ENCODE peak calls at places on chromosomes 6 and 20, in seven cellular contexts. H is GM12878, G is HCT116, J is K562, Y is H1, E is SK-N-SH, O is HepG2. V is an unnamed sample. For H3K4me1, the result is how much of the 10 kb centered on the place peaks cover.

GRCh38 chr6:119445666-119446622 is 96.4 kb upstream of the MAN1A1 start:
- DNase-seq in H (no peak), G (no peak), J (peak), Y (no peak), E (no peak), O (no peak), V (no peak)

GRCh38 chr6:126531840-126532239 is 191.9 kb downstream of the CENPW start:
- DNase-seq in H (peak), G (no peak), J (no peak), Y (no peak), E (no peak), O (no peak), V (no peak)

GRCh38 chr6:5782783-5783567 is 223.8 kb downstream of the NRN1 start:
- DNase-seq in H (no peak), G (no peak), J (no peak), Y (no peak), E (peak), O (peak), V (no peak)

GRCh38 chr6:54283877-54284860 is 24.1 kb upstream of the TINAG start:
- DNase-seq in H (no peak), G (no peak), J (no peak), Y (no peak), E (no peak), O (no peak), V (no peak)

GRCh38 chr6:43970913-43971775 is 156.1 kb downstream of the MRPL14 start:
- DNase-seq in H (no peak), G (no peak), J (peak), Y (no peak), E (no peak), O (no peak), V (no peak)

GRCh38 chr6:134295953-134296553 is 21.9 kb downstream of the SGK1 start:
- DNase-seq in H (no peak), G (peak), J (peak), Y (no peak), E (no peak), O (peak), V (no peak)

GRCh38 chr6:17212541-17213371 is 68.4 kb upstream of the RBM24 start:
- DNase-seq in H (no peak), G (no peak), J (no peak), Y (no peak), E (no peak), O (no peak), V (no peak)

GRCh38 chr20:10463622-10464021 is 28.5 kb downstream of the SLX4IP start:
- DNase-seq in H (no peak), G (no peak), J (no peak), Y (no peak), E (no peak), O (peak), V (no peak)

GRCh38 chr6:125888989-125889656 is 67.4 kb upstream of the HINT3 start:
- DNase-seq in H (no peak), G (peak), J (peak), Y (no peak), E (no peak), O (peak), V (peak)

GRCh38 chr6:41877051-41877680 is 18.0 kb downstream of the USP49 start:
- DNase-seq in H (no peak), G (no peak), J (no peak), Y (no peak), E (no peak), O (peak), V (no peak)

GRCh38 chr20:56928007-56928406 is 298.9 kb downstream of the TFAP2C start:
- DNase-seq in H (no peak), G (no peak), J (no peak), Y (no peak), E (no peak), O (no peak), V (no peak)

GRCh38 chr6:95614094-95614493 is 36.8 kb downstream of the MANEA start:
- DNase-seq in H (no peak), G (no peak), J (no peak), Y (no peak), E (no peak), O (no peak), V (no peak)

GRCh38 chr6:85464260-85464644 is 14.4 kb downstream of the NT5E start:
- DNase-seq in H (no peak), G (peak), J (no peak), Y (no peak), E (no peak), O (no peak), V (no peak)

GRCh38 chr6:42599558-42599957 is 35.7 kb downstream of the UBR2 start:
- DNase-seq in H (no peak), G (no peak), J (no peak), Y (no peak), E (no peak), O (no peak), V (no peak)

GRCh38 chr6:71584712-71585436 is 296.3 kb downstream of the OGFRL1 start:
- DNase-seq in H (no peak), G (no peak), J (no peak), Y (no peak), E (no peak), O (no peak), V (no peak)

DNA sequence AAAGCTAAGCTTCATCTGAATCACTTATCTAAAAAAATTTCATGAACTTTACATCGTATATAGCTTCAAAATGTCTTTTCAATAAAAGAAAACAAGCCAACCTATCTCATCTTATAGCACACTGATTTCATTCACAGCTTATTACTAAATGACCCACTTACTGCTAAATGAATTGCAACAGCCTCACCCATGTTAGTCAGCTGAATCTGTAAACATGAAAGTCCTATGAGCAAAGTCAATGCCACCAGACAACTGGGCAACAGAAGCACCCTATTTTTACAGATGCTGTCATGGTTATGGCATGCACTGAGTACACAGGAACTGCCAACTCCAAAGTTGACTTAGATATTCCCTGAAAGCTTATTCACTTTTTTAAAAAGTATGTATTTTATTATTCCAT is 41.2 kb upstream of the DST start:
- DNase-seq in H (no peak), G (no peak), J (no peak), Y (no peak), E (no peak), O (peak), V (no peak)
- H3K4me3 ChIP-seq in H (no peak), G (no peak), J (no peak), Y (no peak), E (no peak), O (no peak), V (no peak)

DNA sequence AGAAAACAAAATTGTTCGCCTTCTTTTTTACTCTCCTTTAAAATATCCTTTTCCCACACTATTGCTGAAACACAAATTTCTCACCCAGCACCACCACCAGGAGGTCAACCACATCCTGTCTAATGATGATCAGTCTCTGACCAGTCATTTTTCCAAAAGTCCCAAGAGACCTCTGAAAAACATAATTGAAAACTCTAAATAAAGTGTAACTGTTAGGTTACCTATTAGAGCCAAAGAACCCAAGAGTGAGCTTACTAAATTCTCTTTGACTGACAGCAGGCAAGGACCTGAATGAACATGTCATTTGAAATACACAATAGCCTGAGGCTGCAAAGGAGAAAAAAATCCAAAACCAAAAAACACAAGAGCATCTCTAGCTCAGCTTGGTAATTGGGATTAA is 735.4 kb downstream of the CBLN4 start:
- DNase-seq in H (no peak), G (no peak), J (no peak), Y (no peak), E (no peak), O (no peak), V (no peak)
- TF ChIP-seq YY1 in H (no peak), G (no peak), J (no peak), Y (no peak), E (no peak), O (no peak), V (no peak)

GRCh38 chr6:90289902-90290301 is 6.7 kb downstream of the BACH2 start:
- DNase-seq in H (no peak), G (no peak), J (no peak), Y (no peak), E (no peak), O (no peak), V (no peak)

GRCh38 chr6:90286884-90287488 is 9.7 kb downstream of the BACH2 start:
- DNase-seq in H (no peak), G (peak), J (peak), Y (peak), E (peak), O (peak), V (peak)

GRCh38 chr6:90290991-90291390 is 5.7 kb downstream of the BACH2 start:
- DNase-seq in H (no peak), G (no peak), J (no peak), Y (no peak), E (no peak), O (no peak), V (no peak)

GRCh38 chr6:90285611-90286381 is 10.8 kb downstream of the BACH2 start:
- DNase-seq in H (peak), G (peak), J (peak), Y (no peak), E (peak), O (peak), V (no peak)

GRCh38 chr6:90288404-90288803 is 8.2 kb downstream of the BACH2 start:
- DNase-seq in H (no peak), G (no peak), J (no peak), Y (no peak), E (no peak), O (no peak), V (no peak)
- H3K4me1 ChIP-seq in H (under half), G (under half), J (under half), Y (under half), E (under half), O (under half), V (under half)

DNA sequence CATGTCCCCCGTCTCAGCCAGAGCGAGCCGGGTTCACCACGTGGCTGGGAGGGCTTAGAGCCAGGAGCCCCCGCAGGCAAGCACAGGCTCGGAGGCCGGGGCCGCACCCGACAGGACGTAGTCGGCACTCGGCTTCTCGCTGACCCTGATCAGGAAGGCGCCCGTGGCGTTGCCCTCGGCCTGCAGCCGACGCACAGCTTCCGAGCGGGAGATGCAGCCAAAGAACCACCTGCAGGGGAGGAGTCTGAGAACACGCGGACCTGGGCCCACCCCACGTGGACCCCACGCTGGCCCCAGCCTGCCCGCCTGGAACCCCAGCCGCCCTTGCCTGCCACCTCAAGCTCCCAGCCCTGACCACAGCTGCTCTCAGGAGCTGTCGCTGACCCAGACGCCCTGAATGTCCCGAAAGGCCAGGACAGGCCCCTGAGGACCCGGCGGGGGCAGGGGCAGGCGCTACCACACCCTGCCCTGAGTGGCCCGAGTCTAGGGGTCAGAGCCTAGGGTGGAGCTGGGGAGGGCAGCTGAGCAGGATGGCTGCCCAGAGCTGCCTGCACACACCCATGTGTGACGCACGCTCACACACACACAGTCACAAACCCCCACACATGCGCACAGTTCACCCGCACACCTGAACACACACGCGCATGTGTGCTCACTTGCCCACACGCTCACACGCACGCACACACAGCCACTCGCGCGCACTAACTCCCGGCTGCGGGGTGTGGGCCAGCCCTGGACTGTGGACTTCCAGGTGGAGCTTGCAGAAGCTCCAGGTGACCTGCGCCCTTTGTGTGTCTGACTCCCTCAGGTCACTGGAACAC is 2.1 kb downstream of the PTK6 start:
- DNase-seq in H (no peak), G (no peak), J (no peak), Y (no peak), E (no peak), O (no peak), V (no peak)
- H3K4me3 ChIP-seq in H (no peak), G (no peak), J (no peak), Y (no peak), E (no peak), O (peak), V (no peak)

DNA sequence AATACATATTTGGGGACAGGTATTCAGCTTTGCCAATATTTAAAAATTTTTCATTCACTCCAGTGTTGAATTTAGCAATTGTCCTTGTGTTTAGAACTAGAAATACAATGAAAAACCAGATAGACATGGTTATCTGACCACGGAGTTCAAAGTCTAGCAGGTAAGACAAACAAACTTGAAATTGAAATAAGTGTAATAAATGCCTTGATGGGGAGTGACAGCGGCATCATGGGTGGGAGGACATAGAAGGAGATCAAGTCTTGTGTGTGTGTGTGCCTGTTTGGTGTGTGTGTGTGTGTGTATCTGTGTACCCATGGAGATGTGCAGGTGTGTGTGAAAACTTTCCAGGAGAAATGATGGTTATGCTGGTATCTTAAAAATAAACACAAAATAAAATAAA is 750.0 kb upstream of the CITED2 start:
- DNase-seq in H (no peak), G (no peak), J (no peak), Y (no peak), E (no peak), O (peak), V (no peak)
- TF ChIP-seq YY1 in H (no peak), G (no peak), J (no peak), Y (no peak), E (no peak), O (no peak), V (no peak)

GRCh38 chr6:69220293-69220847 is 576.4 kb downstream of the LMBRD1 start:
- DNase-seq in H (no peak), G (no peak), J (no peak), Y (no peak), E (no peak), O (no peak), V (peak)

GRCh38 chr6:69216127-69216526 is 580.7 kb downstream of the LMBRD1 start:
- DNase-seq in H (no peak), G (no peak), J (no peak), Y (no peak), E (no peak), O (no peak), V (peak)
- H3K4me1 ChIP-seq in H (under half), G (under half), J (under half), Y (under half), E (under half), O (under half), V (under half)

GRCh38 chr6:148179786-148180185 is 162.9 kb upstream of the SASH1 start:
- DNase-seq in H (no peak), G (peak), J (peak), Y (no peak), E (no peak), O (no peak), V (no peak)
- H3K4me3 ChIP-seq in H (no peak), G (no peak), J (no peak), Y (no peak), E (no peak), O (no peak), V (no peak)